ENCODE peak calls at places on chromosome 3, in six cellular contexts. One of them, this sample, is unnamed.

GRCh38 chr3:194367992-194368841 is 1.3 kb downstream of the LRRC15 start:
- DNase-seq in heart left ventricle: no peak
- DNase-seq in ovary: no peak
- DNase-seq in lower leg skin: no peak
- DNase-seq in sigmoid colon: no peak
- DNase-seq in HCT116: no peak
- DNase-seq in this sample: no peak

GRCh38 chr3:142077859-142078500 is 71.4 kb downstream of the TFDP2 start:
- DNase-seq in heart left ventricle: no peak
- DNase-seq in ovary: no peak
- DNase-seq in lower leg skin: no peak
- DNase-seq in sigmoid colon: no peak
- DNase-seq in HCT116: no peak
- DNase-seq in this sample: no peak

GRCh38 chr3:135911106-135911505 is 54.4 kb upstream of the PPP2R3A start:
- DNase-seq in heart left ventricle: no peak
- DNase-seq in ovary: no peak
- DNase-seq in lower leg skin: no peak
- DNase-seq in sigmoid colon: no peak
- DNase-seq in HCT116: no peak
- DNase-seq in this sample: no peak

GRCh38 chr3:102225407-102226132 is 209.2 kb upstream of the ZPLD1 start:
- DNase-seq in heart left ventricle: no peak
- DNase-seq in ovary: no peak
- DNase-seq in lower leg skin: no peak
- DNase-seq in sigmoid colon: no peak
- DNase-seq in HCT116: peak; percentile 56
- DNase-seq in this sample: no peak

GRCh38 chr3:52730681-52731080 is 24.8 kb downstream of the SPCS1 start:
- DNase-seq in heart left ventricle: no peak
- DNase-seq in ovary: no peak
- DNase-seq in lower leg skin: no peak
- DNase-seq in sigmoid colon: no peak
- DNase-seq in HCT116: no peak
- DNase-seq in this sample: no peak

GRCh38 chr3:141458937-141459510 is 27.8 kb upstream of the RASA2 start:
- DNase-seq in heart left ventricle: no peak
- DNase-seq in ovary: no peak
- DNase-seq in lower leg skin: no peak
- DNase-seq in sigmoid colon: no peak
- DNase-seq in HCT116: no peak
- DNase-seq in this sample: no peak

GRCh38 chr3:20935791-20936190 is 749.8 kb upstream of the SGO1 start:
- DNase-seq in heart left ventricle: no peak
- DNase-seq in ovary: no peak
- DNase-seq in lower leg skin: no peak
- DNase-seq in sigmoid colon: no peak
- DNase-seq in HCT116: no peak
- DNase-seq in this sample: no peak

GRCh38 chr3:170709046-170709445 is 123.2 kb upstream of the SLC7A14 start:
- DNase-seq in heart left ventricle: no peak
- DNase-seq in ovary: no peak
- DNase-seq in lower leg skin: no peak
- DNase-seq in sigmoid colon: peak; percentile 66
- DNase-seq in HCT116: no peak
- DNase-seq in this sample: no peak

DNA sequence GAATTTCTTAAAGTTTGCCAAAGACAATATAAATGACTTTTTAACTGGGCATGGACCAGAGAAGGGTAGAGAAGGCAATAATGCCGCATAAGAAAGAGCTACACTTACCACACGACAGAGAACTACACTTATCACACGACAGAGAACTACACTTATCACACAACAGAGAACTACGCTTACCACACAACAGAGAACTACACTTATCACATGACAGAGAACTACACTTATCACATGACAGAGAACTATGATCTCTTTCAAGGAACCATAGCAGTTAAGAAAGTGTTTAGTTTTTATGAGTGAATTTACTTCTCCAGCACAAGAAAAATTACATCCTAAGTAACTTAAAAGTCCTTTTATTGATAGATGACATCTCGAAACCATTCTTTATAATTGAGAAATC is 32.0 kb downstream of the DCUN1D1 start:
- DNase-seq in heart left ventricle: no peak
- DNase-seq in ovary: no peak
- DNase-seq in lower leg skin: no peak
- DNase-seq in sigmoid colon: no peak
- DNase-seq in HCT116: no peak
- DNase-seq in this sample: no peak
- TF ChIP-seq POLR2A in heart left ventricle: no peak
- TF ChIP-seq POLR2A in ovary: no peak
- TF ChIP-seq POLR2A in lower leg skin: no peak
- TF ChIP-seq POLR2A in sigmoid colon: no peak
- TF ChIP-seq POLR2A in HCT116: no peak
- TF ChIP-seq POLR2A in this sample: no peak

GRCh38 chr3:42431099-42431498 is 20.7 kb upstream of the LYZL4 start:
- DNase-seq in heart left ventricle: peak; percentile 23
- DNase-seq in ovary: no peak
- DNase-seq in lower leg skin: no peak
- DNase-seq in sigmoid colon: no peak
- DNase-seq in HCT116: no peak
- DNase-seq in this sample: no peak

GRCh38 chr3:42424911-42425310 is 14.5 kb upstream of the LYZL4 start:
- DNase-seq in heart left ventricle: no peak
- DNase-seq in ovary: no peak
- DNase-seq in lower leg skin: no peak
- DNase-seq in sigmoid colon: no peak
- DNase-seq in HCT116: no peak
- DNase-seq in this sample: no peak

GRCh38 chr3:42421818-42422796 is 11.7 kb upstream of the LYZL4 start:
- DNase-seq in heart left ventricle: no peak
- DNase-seq in ovary: no peak
- DNase-seq in lower leg skin: no peak
- DNase-seq in sigmoid colon: no peak
- DNase-seq in HCT116: no peak
- DNase-seq in this sample: peak; percentile 58

GRCh38 chr3:42428830-42429229 is 18.4 kb upstream of the LYZL4 start:
- DNase-seq in heart left ventricle: no peak
- DNase-seq in ovary: no peak
- DNase-seq in lower leg skin: no peak
- DNase-seq in sigmoid colon: no peak
- DNase-seq in HCT116: no peak
- DNase-seq in this sample: no peak

DNA sequence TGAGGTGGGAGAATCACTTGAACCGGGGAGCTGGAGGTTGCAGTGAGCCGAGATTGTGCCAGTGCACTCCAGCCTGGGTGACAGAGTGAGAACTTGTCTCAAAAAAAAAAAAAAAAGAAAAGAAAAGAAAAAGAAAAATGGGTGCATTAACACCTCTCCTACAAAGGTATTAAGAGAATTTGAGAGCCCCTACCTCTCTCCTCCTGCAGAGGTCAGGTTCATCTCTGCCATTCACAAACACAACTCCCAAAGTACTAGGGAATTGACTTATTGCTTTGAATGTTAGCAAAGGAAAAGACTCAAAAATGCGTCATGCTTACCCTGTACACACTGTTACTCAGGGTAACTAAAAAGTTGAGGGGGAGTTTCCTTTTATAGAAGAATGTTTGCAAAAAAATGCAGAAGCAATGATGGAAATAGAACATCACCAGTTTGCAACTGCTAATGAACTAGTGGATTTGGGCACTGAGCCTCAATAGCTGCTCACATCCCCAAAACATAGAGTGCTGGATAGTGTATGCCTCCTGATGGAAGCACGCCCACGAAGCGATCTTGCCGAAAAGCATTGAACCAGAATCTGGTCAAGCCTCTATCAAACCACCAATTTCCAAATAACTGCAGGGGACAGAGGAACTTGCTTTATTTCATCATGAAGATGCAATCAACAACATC is 15.5 kb upstream of the LYZL4 start:
- DNase-seq in heart left ventricle: no peak
- DNase-seq in ovary: no peak
- DNase-seq in lower leg skin: no peak
- DNase-seq in sigmoid colon: no peak
- DNase-seq in HCT116: no peak
- DNase-seq in this sample: no peak
- TF ChIP-seq CTCF in heart left ventricle: no peak
- TF ChIP-seq CTCF in ovary: no peak
- TF ChIP-seq CTCF in lower leg skin: no peak
- TF ChIP-seq CTCF in sigmoid colon: no peak
- TF ChIP-seq CTCF in HCT116: no peak
- TF ChIP-seq CTCF in this sample: no peak

GRCh38 chr3:32401541-32402052 is 9.9 kb downstream of the CMTM7 start:
- DNase-seq in heart left ventricle: peak; percentile 85
- DNase-seq in ovary: peak; percentile 79
- DNase-seq in lower leg skin: peak; percentile 94
- DNase-seq in sigmoid colon: peak; percentile 87
- DNase-seq in HCT116: no peak
- DNase-seq in this sample: no peak
- TF ChIP-seq POLR2A in heart left ventricle: no peak
- TF ChIP-seq POLR2A in ovary: no peak
- TF ChIP-seq POLR2A in lower leg skin: no peak
- TF ChIP-seq POLR2A in sigmoid colon: no peak
- TF ChIP-seq POLR2A in HCT116: no peak
- TF ChIP-seq POLR2A in this sample: no peak

GRCh38 chr3:128863560-128863959 is 15.9 kb upstream of the ACAD9 start:
- DNase-seq in heart left ventricle: no peak
- DNase-seq in ovary: no peak
- DNase-seq in lower leg skin: no peak
- DNase-seq in sigmoid colon: no peak
- DNase-seq in HCT116: no peak
- DNase-seq in this sample: no peak
- TF ChIP-seq CTCF in heart left ventricle: no peak
- TF ChIP-seq CTCF in ovary: no peak
- TF ChIP-seq CTCF in lower leg skin: no peak
- TF ChIP-seq CTCF in sigmoid colon: no peak
- TF ChIP-seq CTCF in HCT116: peak; percentile 74
- TF ChIP-seq CTCF in this sample: no peak

DNA sequence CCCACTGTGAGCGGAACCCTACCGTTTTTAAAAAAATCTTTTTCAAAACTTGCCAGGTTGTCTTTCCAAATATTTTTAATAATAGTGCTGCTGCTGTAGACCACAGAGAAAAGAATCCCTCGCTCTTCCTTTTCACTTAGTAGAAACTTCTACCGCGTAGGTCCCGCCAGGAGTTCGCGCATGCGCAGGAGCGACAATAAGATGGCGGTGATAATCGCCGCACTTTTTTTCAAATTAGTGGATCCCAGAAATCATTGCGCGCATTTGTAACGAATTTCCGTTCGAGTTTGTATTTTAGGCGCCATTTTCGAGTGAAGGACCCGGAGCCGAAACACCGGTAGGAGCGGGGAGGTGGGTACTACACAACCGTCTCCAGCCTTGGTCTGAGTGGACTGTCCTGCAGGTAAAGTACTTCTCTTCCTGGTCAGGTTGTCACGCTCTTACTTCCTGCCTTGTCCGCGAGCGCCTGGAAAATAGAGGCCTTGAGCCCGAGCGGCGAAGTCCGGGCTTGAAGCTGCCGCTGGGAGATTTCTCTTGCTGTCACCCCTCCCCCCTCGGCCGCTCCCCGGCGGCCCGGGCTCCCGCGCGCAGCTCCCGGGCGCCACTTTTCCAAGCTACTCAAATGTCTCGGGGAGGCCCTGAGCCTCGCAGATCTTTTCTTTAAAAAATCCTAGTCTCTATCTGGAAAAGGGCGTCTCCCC is at the start of gene SMC4:
- DNase-seq in heart left ventricle: peak; percentile 88
- DNase-seq in ovary: no peak
- DNase-seq in lower leg skin: peak; percentile 95
- DNase-seq in sigmoid colon: peak; percentile 91
- DNase-seq in HCT116: peak; percentile 87
- DNase-seq in this sample: peak; percentile 91
- TF ChIP-seq POLR2A in heart left ventricle: no peak
- TF ChIP-seq POLR2A in ovary: no peak
- TF ChIP-seq POLR2A in lower leg skin: no peak
- TF ChIP-seq POLR2A in sigmoid colon: no peak
- TF ChIP-seq POLR2A in HCT116: peak; percentile 78
- TF ChIP-seq POLR2A in this sample: no peak

GRCh38 chr3:41033956-41034519 is 165.3 kb upstream of the CTNNB1 start:
- DNase-seq in heart left ventricle: no peak
- DNase-seq in ovary: no peak
- DNase-seq in lower leg skin: no peak
- DNase-seq in sigmoid colon: no peak
- DNase-seq in HCT116: no peak
- DNase-seq in this sample: no peak

GRCh38 chr3:41026394-41027177 is 172.7 kb upstream of the CTNNB1 start:
- DNase-seq in heart left ventricle: peak; percentile 81
- DNase-seq in ovary: peak; percentile 78
- DNase-seq in lower leg skin: no peak
- DNase-seq in sigmoid colon: peak; percentile 82
- DNase-seq in HCT116: no peak
- DNase-seq in this sample: no peak

GRCh38 chr3:41024031-41024836 is 175.1 kb upstream of the CTNNB1 start:
- DNase-seq in heart left ventricle: no peak
- DNase-seq in ovary: no peak
- DNase-seq in lower leg skin: no peak
- DNase-seq in sigmoid colon: no peak
- DNase-seq in HCT116: no peak
- DNase-seq in this sample: no peak

GRCh38 chr3:41029356-41029755 is 169.9 kb upstream of the CTNNB1 start:
- DNase-seq in heart left ventricle: no peak
- DNase-seq in ovary: no peak
- DNase-seq in lower leg skin: no peak
- DNase-seq in sigmoid colon: no peak
- DNase-seq in HCT116: no peak
- DNase-seq in this sample: no peak
- TF ChIP-seq CTCF in heart left ventricle: no peak
- TF ChIP-seq CTCF in ovary: no peak
- TF ChIP-seq CTCF in lower leg skin: no peak
- TF ChIP-seq CTCF in sigmoid colon: no peak
- TF ChIP-seq CTCF in HCT116: no peak
- TF ChIP-seq CTCF in this sample: no peak

This sample was measured in vagina.